ENCODE peak calls at places on chromosomes 1 and 21, in four cellular contexts. B is fibroblast of lung, F is fibroblast of mammary gland, Q is AG09309. K is an unnamed sample.

GRCh38 chr1:199759268-199759724 is 268.2 kb upstream of the NR5A2 start:
- DNase-seq in B (peak; percentile 34), Q (no peak), F (peak; percentile 43), K (peak; percentile 32)

GRCh38 chr1:200610846-200611245 is 9.7 kb downstream of the KIF14 start:
- DNase-seq in B (peak; percentile 45), F (peak; percentile 75), Q (no peak), K (no peak)

GRCh38 chr1:32775640-32776337 is 41.4 kb downstream of the YARS1 start:
- DNase-seq in B (no peak), Q (peak; percentile 32), F (peak; percentile 82), K (no peak)

GRCh38 chr1:207810606-207811295 is 58.9 kb downstream of the CD46 start:
- DNase-seq in F (no peak), Q (no peak), B (no peak), K (no peak)

GRCh38 chr1:29416825-29417557 is 180.7 kb downstream of the PTPRU start:
- DNase-seq in F (peak; percentile 88), Q (no peak), B (peak; percentile 61), K (peak; percentile 59)

GRCh38 chr1:234656981-234657651 is 47.1 kb upstream of the IRF2BP2 start:
- DNase-seq in F (peak; percentile 100), Q (peak; percentile 96), B (peak; percentile 92), K (peak; percentile 88)

GRCh38 chr1:21293537-21294265 is 3.4 kb upstream of the ECE1 start:
- DNase-seq in F (no peak), Q (no peak), B (no peak), K (no peak)

GRCh38 chr1:53332833-53333232 is 5.0 kb upstream of the LRP8 start:
- DNase-seq in F (no peak), Q (no peak), B (no peak), K (no peak)

GRCh38 chr1:62841587-62842169 is 57.7 kb downstream of the ATG4C start:
- DNase-seq in Q (peak; percentile 20), B (peak; percentile 82), F (peak; percentile 74), K (peak; percentile 84)

GRCh38 chr1:60973668-60974067 is 108.7 kb upstream of the NFIA start:
- DNase-seq in F (no peak), Q (no peak), B (no peak), K (no peak)

GRCh38 chr21:46452719-46453118 is 6.0 kb upstream of the DIP2A start:
- DNase-seq in F (no peak), Q (no peak), B (no peak), K (no peak)

GRCh38 chr1:181514298-181515290 is 31.3 kb downstream of the CACNA1E start:
- DNase-seq in B (no peak), F (no peak), Q (no peak), K (no peak)

GRCh38 chr1:46613661-46614603 is 2.7 kb downstream of the MOB3C start:
- DNase-seq in Q (no peak), B (peak; percentile 82), F (peak; percentile 68), K (peak; percentile 83)

GRCh38 chr1:225933072-225933471 is 7.9 kb downstream of the LEFTY2 start:
- DNase-seq in Q (no peak), F (peak; percentile 72), B (peak; percentile 39), K (peak; percentile 57)

GRCh38 chr21:32570456-32570855 is 14.9 kb downstream of the TCP10L start:
- DNase-seq in B (no peak), Q (no peak), F (no peak), K (no peak)

GRCh38 chr1:17649371-17650106 is 105.6 kb upstream of the ACTL8 start:
- DNase-seq in F (no peak), Q (no peak), B (no peak), K (no peak)

GRCh38 chr1:161096015-161096414 is 2.1 kb upstream of the KLHDC9 start:
- DNase-seq in Q (no peak), F (no peak), B (no peak), K (no peak)

GRCh38 chr1:236302941-236303340 is 21.2 kb upstream of the ERO1B start:
- DNase-seq in B (no peak), F (no peak), Q (no peak), K (peak; percentile 9)

GRCh38 chr21:25561668-25562641 is 45.3 kb downstream of the MRPL39 start:
- DNase-seq in Q (no peak), F (peak; percentile 71), B (peak; percentile 80), K (peak; percentile 73)

GRCh38 chr1:21216835-21217811 is 40.4 kb upstream of the EIF4G3 start:
- DNase-seq in B (peak; percentile 45), Q (no peak), F (peak; percentile 49), K (peak; percentile 59)

GRCh38 chr1:159854101-159854692 is 8.3 kb downstream of the VSIG8 start:
- DNase-seq in B (peak; percentile 53), F (peak; percentile 49), Q (no peak), K (peak; percentile 52)

GRCh38 chr1:100073531-100073930 is 59.2 kb downstream of the SASS6 start:
- DNase-seq in B (no peak), F (peak; percentile 16), Q (no peak), K (no peak)

GRCh38 chr1:19405761-19406481 is 79.4 kb downstream of the CAPZB start:
- DNase-seq in Q (no peak), B (peak; percentile 42), F (peak; percentile 48), K (no peak)

GRCh38 chr1:1079408-1080121 is 5.5 kb upstream of the RNF223 start:
- DNase-seq in F (peak; percentile 80), B (peak; percentile 70), Q (peak; percentile 40), K (peak; percentile 85)

GRCh38 chr1:76336951-76337371 is 262.4 kb downstream of the ST6GALNAC3 start:
- DNase-seq in Q (peak; percentile 70), F (peak; percentile 92), B (peak; percentile 98), K (peak; percentile 98)

GRCh38 chr1:67685558-67686271 is 714 bp downstream of the GADD45A start:
- DNase-seq in B (no peak), F (peak; percentile 54), Q (no peak), K (peak; percentile 51)

GRCh38 chr1:87953732-87954344 is 625.2 kb downstream of the LMO4 start:
- DNase-seq in B (peak; percentile 85), F (peak; percentile 82), Q (peak; percentile 20), K (peak; percentile 86)

GRCh38 chr1:247857069-247857985 is at the start of gene TRIM58:
- DNase-seq in F (no peak), Q (no peak), B (no peak), K (peak; percentile 1)
- H3K4me3 ChIP-seq in F (peak within 1 kb of the TSS; percentile 6), Q (no peak within 1 kb of the TSS), B (peak within 1 kb of the TSS; percentile 45), K (peak within 1 kb of the TSS; percentile 38)

DNA sequence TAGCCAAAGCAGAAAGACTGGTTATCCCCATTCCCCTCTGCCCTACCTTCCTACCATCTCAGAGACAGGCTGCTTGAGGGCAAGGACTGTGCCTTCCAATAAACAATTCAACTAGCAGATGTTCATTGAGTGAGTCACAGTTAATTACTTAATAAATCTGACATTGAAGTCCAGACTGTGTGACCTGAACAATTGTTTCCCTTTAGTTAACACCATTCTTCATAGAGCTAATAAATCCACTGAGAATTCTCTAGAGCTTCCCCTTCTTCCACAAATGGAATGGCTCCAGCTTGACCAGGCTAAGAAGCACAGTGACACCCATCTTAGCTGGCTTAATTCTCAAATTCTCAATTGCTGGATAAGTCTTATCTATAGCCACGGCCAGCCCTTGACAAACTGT is 61.9 kb upstream of the GJA5 start:
- DNase-seq in B (no peak), F (peak; percentile 3), Q (no peak), K (no peak)
- TF ChIP-seq CTCF in B (no peak), F (no peak), Q (no peak), K (no peak)

GRCh38 chr1:154747841-154748766 is 122.0 kb downstream of the KCNN3 start:
- DNase-seq in B (peak; percentile 27), F (no peak), Q (no peak), K (peak; percentile 14)
- H3K4me3 ChIP-seq in B (no peak overlapping the region), F (no peak overlapping the region), Q (no peak overlapping the region), K (no peak overlapping the region)

DNA sequence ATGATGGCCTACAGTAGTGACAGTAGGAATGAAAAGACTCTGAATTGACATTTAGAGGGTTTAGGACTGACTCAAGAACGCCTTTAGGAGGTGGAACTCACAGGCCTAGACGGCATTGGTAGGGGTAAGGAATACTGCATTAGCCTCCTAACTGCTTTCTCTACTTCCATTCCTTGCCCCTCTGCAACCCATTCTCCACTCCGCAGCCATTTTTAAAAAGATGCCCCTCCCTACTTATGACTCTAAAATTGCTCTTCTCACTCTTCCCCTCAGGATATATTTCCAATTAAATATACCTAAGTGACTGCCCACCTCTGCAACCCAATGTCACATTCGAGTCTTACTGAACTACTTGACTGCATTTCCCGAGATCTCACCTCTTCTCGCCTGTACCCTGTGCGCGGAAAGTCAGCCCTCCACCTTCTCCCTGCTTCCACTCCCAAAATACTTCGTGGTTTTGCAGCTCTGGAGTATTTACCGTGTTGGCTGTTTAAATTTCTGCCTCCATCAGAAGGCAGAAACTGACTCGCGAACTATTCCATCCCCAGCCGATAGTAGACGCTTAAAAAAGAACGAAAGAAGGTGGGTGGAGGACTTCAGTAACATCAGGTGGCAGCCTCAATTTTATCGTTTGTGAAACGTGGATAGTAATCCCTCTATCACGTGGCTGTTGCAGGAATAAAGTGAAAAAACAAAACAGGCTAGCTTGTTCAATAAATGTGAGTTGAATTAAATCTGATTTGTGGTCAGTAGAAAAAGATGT is 1.1 kb upstream of the YBX1 start:
- DNase-seq in Q (no peak), B (peak; percentile 39), F (peak; percentile 33), K (peak; percentile 26)
- TF ChIP-seq CTCF in Q (no peak), B (no peak), F (no peak), K (no peak)

GRCh38 chr1:90717665-90718410 is 736 bp upstream of the BARHL2 start:
- DNase-seq in F (peak; percentile 34), Q (no peak), B (peak; percentile 19), K (peak; percentile 35)
- H3K4me3 ChIP-seq in F (peak overlapping the region; percentile 27), Q (peak overlapping the region; percentile 34), B (peak overlapping the region; percentile 35), K (peak overlapping the region; percentile 38)

GRCh38 chr1:150161747-150162581 is 12.2 kb downstream of the PLEKHO1 start:
- DNase-seq in Q (no peak), F (peak; percentile 34), B (no peak), K (peak; percentile 65)

GRCh38 chr1:150164224-150164623 is 14.5 kb downstream of the PLEKHO1 start:
- DNase-seq in B (no peak), F (no peak), Q (no peak), K (no peak)

GRCh38 chr1:150162582-150162861 is 12.8 kb downstream of the PLEKHO1 start:
- DNase-seq in B (no peak), Q (no peak), F (no peak), K (no peak)

GRCh38 chr1:150164769-150165168 is 15.1 kb downstream of the PLEKHO1 start:
- DNase-seq in Q (no peak), F (no peak), B (no peak), K (no peak)

GRCh38 chr1:150162862-150163706 is 13.4 kb downstream of the PLEKHO1 start:
- DNase-seq in Q (peak; percentile 97), B (peak; percentile 100), F (peak; percentile 99), K (peak; percentile 99)
- TF ChIP-seq CTCF in Q (peak; percentile 22), B (no peak), F (no peak), K (peak; percentile 9)

GRCh38 chr1:194829492-194829891 is 1643.1 kb upstream of the B3GALT2 start:
- DNase-seq in Q (no peak), B (peak; percentile 54), F (no peak), K (peak; percentile 3)
- H3K4me3 ChIP-seq in Q (no peak overlapping the region), B (no peak overlapping the region), F (no peak overlapping the region), K (no peak overlapping the region)

K was measured in fibroblast of pulmonary artery.